ENCODE peak calls at places on chromosomes 11 and 22, in eight cellular contexts. R is Peyer's patch, D is tibial nerve, N is gastrocnemius medialis, A is transverse colon, X is body of pancreas, U is A549, Q is endothelial cell of umbilical vein. J is an unnamed sample.

GRCh38 chr22:44567846-44568493 is 69.9 kb upstream of the RTL6 start:
- DNase-seq in R (no peak), D (no peak), N (no peak), A (peak), X (peak), U (no peak), Q (peak), J (no peak)

GRCh38 chr22:36339171-36340065 is 48.3 kb downstream of the MYH9 start:
- DNase-seq in R (no peak), D (no peak), N (no peak), A (no peak), X (no peak), U (no peak), Q (peak), J (no peak)

GRCh38 chr11:130144129-130144528 is 15.5 kb upstream of the ST14 start:
- DNase-seq in R (no peak), D (no peak), N (no peak), A (peak), X (no peak), U (no peak), Q (no peak), J (no peak)

GRCh38 chr11:120096326-120096725 is 41.6 kb downstream of the TRIM29 start:
- DNase-seq in R (no peak), D (no peak), N (no peak), A (no peak), X (no peak), U (no peak), Q (no peak), J (no peak)

GRCh38 chr11:12017243-12017678 is 8.8 kb upstream of the DKK3 start:
- DNase-seq in R (no peak), D (no peak), N (no peak), A (no peak), X (no peak), U (no peak), Q (peak), J (no peak)

GRCh38 chr22:41915035-41915782 is at the start of gene SHISA8:
- DNase-seq in R (peak), D (no peak), N (no peak), A (peak), X (peak), U (no peak), Q (peak), J (peak)

GRCh38 chr11:130671801-130672700 is 223.6 kb downstream of the ADAMTS15 start:
- DNase-seq in R (no peak), D (peak), N (peak), A (peak), X (peak), U (no peak), Q (no peak), J (no peak)

GRCh38 chr11:131745405-131745804 is 375.0 kb downstream of the NTM start:
- DNase-seq in R (no peak), D (no peak), N (no peak), A (no peak), X (no peak), U (no peak), Q (peak), J (no peak)

GRCh38 chr22:19061471-19062138 is 60.6 kb downstream of the DGCR2 start:
- DNase-seq in R (no peak), D (no peak), N (no peak), A (no peak), X (no peak), U (no peak), Q (no peak), J (no peak)

GRCh38 chr11:65051389-65051858 is 6.9 kb downstream of the NAALADL1 start:
- DNase-seq in R (no peak), D (no peak), N (no peak), A (no peak), X (no peak), U (no peak), Q (no peak), J (no peak)

GRCh38 chr11:26137651-26138050 is 194.3 kb upstream of the ANO3 start:
- DNase-seq in R (no peak), D (no peak), N (no peak), A (no peak), X (no peak), U (no peak), Q (no peak), J (no peak)

GRCh38 chr11:57800444-57801184 is 39.0 kb downstream of the CTNND1 start:
- DNase-seq in R (no peak), D (peak), N (no peak), A (no peak), X (peak), U (peak), Q (peak), J (no peak)

GRCh38 chr22:22343603-22344276 is 99.2 kb downstream of the VPREB1 start:
- DNase-seq in R (peak), D (no peak), N (no peak), A (peak), X (no peak), U (no peak), Q (no peak), J (no peak)

DNA sequence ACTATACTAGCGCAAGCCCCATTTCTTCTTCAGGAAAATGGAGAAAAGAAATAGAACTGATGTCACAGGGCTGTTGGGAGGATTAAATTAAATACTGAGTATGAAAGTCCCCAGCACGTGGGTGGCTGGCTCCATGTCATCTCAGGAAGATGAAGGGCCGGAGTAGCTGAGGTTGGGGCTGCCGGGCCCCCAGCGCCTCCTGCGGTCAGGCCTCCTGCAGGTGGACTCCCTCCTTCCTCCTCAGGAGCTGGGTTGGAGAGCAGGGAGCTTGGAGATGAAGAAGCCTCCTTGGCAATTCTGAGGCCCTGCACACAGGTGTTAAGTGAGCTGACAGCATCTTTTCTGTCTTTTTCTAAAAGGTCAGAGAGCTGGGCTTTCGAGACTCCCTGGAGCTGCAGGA is 210.6 kb downstream of the CEP164 start:
- DNase-seq in R (no peak), D (no peak), N (no peak), A (no peak), X (no peak), U (no peak), Q (no peak), J (no peak)
- TF ChIP-seq POLR2A in R (no peak), D (no peak), N (no peak), A (no peak), X (no peak), U (no peak), Q (no peak), J (no peak)

GRCh38 chr11:47241740-47242400 is 6.7 kb downstream of the ACP2 start:
- DNase-seq in R (no peak), D (no peak), N (no peak), A (no peak), X (no peak), U (no peak), Q (no peak), J (no peak)
- TF ChIP-seq POLR2A in R (no peak), D (no peak), N (no peak), A (no peak), X (no peak), U (no peak), Q (no peak), J (no peak)

GRCh38 chr22:39515266-39516050 is 4.9 kb upstream of the ATF4 start:
- DNase-seq in R (no peak), D (no peak), N (no peak), A (no peak), X (no peak), U (no peak), Q (no peak), J (peak)

GRCh38 chr22:39518124-39518786 is 2.1 kb upstream of the ATF4 start:
- DNase-seq in R (no peak), D (no peak), N (no peak), A (no peak), X (no peak), U (no peak), Q (no peak), J (no peak)

GRCh38 chr22:39518996-39519680 is 1.2 kb upstream of the ATF4 start:
- DNase-seq in R (no peak), D (no peak), N (no peak), A (peak), X (peak), U (peak), Q (no peak), J (no peak)

GRCh38 chr22:39519681-39520053 is 695 bp upstream of the ATF4 start:
- DNase-seq in R (peak), D (peak), N (peak), A (peak), X (peak), U (peak), Q (no peak), J (no peak)

GRCh38 chr22:39517470-39517869 is 2.9 kb upstream of the ATF4 start:
- DNase-seq in R (no peak), D (no peak), N (no peak), A (no peak), X (no peak), U (no peak), Q (no peak), J (no peak)
- TF ChIP-seq POLR2A in R (no peak), D (no peak), N (no peak), A (no peak), X (no peak), U (no peak), Q (no peak), J (no peak)

GRCh38 chr11:534592-535518 is 521 bp downstream of the HRAS start:
- DNase-seq in R (no peak), D (no peak), N (no peak), A (no peak), X (peak), U (peak), Q (peak), J (peak)

GRCh38 chr11:537622-538430 is 499 bp downstream of the LRRC56 start:
- DNase-seq in R (no peak), D (no peak), N (no peak), A (no peak), X (peak), U (no peak), Q (no peak), J (no peak)

GRCh38 chr11:536841-537621 is at the start of gene LRRC56:
- DNase-seq in R (peak), D (peak), N (no peak), A (peak), X (peak), U (peak), Q (peak), J (peak)

GRCh38 chr11:534197-534591 is 1.2 kb downstream of the HRAS start:
- DNase-seq in R (no peak), D (no peak), N (no peak), A (no peak), X (peak), U (no peak), Q (no peak), J (peak)

DNA sequence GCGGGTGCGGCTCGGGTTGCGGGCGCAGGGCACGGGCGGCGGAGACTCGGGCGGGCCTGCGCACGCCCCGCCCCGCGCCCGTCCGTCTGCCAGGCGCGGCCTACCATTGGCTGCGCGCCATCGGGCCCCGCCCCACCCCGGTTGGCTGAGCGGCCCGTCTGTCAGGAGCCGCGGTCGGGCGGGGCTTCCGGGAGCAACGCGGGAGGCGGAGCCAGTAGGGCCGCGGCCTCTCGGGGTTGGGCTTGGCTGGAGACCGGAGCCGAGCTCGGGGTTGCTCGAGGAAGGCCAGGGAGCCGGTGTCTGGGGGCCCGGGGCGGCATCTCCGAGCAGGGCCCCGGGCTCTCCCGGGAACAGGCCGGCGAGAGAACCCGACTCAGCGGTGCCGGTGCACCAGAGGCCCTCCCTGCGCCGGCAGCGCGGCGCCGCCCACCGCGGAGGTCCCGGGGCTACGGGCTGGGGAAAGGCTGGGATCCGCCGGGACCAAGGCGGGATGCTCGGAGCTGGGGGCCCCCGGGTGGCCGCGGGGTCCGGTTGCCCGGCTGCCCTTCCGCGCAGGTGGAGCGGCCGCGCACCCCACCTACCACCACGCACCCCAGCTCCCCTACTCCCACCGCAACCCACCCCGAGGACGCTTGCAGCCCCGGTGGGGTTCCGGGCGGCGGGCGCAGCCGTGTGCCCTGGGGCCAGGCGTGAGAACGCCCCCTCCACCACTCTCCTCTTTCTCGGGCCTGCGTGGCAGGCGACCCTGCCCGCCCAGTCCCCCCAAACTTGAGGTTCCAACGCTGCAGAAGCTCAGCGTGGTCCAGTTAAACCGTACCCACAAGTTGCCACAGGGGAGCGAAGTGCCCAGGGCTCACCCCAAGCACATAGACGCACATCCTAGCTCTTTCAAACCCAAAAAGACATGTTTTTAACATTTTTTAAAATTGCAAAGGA is at the start of gene HRAS:
- DNase-seq in R (peak), D (peak), N (peak), A (peak), X (peak), U (peak), Q (peak), J (peak)
- TF ChIP-seq POLR2A in R (peak), D (peak), N (peak), A (peak), X (peak), U (peak), Q (peak), J (no peak)

J was measured in ovary.